ENCODE peak calls at places on chromosomes 11 and 22, in four cellular contexts. One of them, this sample, is unnamed.
A peak's percentile ranks its signal among the peaks of the same experiment; 100 is the strongest.

GRCh38 chr11:119108151-119108856 is 1.2 kb downstream of the C2CD2L start:
- DNase-seq in tibial nerve: no peak
- DNase-seq in erythroblast: peak; percentile 46
- DNase-seq in heart left ventricle: no peak
- DNase-seq in this sample: peak; percentile 43

GRCh38 chr11:58055806-58056401 is 25.2 kb downstream of the OR6Q1 start:
- DNase-seq in tibial nerve: no peak
- DNase-seq in erythroblast: no peak
- DNase-seq in heart left ventricle: no peak
- DNase-seq in this sample: no peak

GRCh38 chr22:20032407-20032991 is 11.6 kb downstream of the TANGO2 start:
- DNase-seq in tibial nerve: no peak
- DNase-seq in erythroblast: no peak
- DNase-seq in heart left ventricle: no peak
- DNase-seq in this sample: peak; percentile 61

GRCh38 chr11:90321018-90321417 is 98.2 kb upstream of the CHORDC1 start:
- DNase-seq in tibial nerve: no peak
- DNase-seq in erythroblast: no peak
- DNase-seq in heart left ventricle: no peak
- DNase-seq in this sample: no peak

GRCh38 chr22:23233084-23233501 is 52.8 kb downstream of the BCR start:
- DNase-seq in tibial nerve: no peak
- DNase-seq in erythroblast: no peak
- DNase-seq in heart left ventricle: peak; percentile 43
- DNase-seq in this sample: no peak

GRCh38 chr11:67066333-67066709 is 9.7 kb downstream of the RHOD start:
- DNase-seq in tibial nerve: no peak
- DNase-seq in erythroblast: no peak
- DNase-seq in heart left ventricle: no peak
- DNase-seq in this sample: no peak

GRCh38 chr11:82003671-82004148 is 730.0 kb downstream of the FAM181B start:
- DNase-seq in tibial nerve: no peak
- DNase-seq in erythroblast: no peak
- DNase-seq in heart left ventricle: no peak
- DNase-seq in this sample: no peak

GRCh38 chr11:119567667-119568582 is 145.0 kb upstream of the THY1 start:
- DNase-seq in tibial nerve: no peak
- DNase-seq in erythroblast: no peak
- DNase-seq in heart left ventricle: no peak
- DNase-seq in this sample: peak; percentile 53

GRCh38 chr11:21545701-21546100 is 647.2 kb upstream of the ANO5 start:
- DNase-seq in tibial nerve: no peak
- DNase-seq in erythroblast: no peak
- DNase-seq in heart left ventricle: no peak
- DNase-seq in this sample: no peak

GRCh38 chr11:101436511-101437142 is 147.2 kb downstream of the TRPC6 start:
- DNase-seq in tibial nerve: no peak
- DNase-seq in erythroblast: peak; percentile 17
- DNase-seq in heart left ventricle: no peak
- DNase-seq in this sample: peak; percentile 44

GRCh38 chr22:35409783-35410662 is 10.1 kb downstream of the MCM5 start:
- DNase-seq in tibial nerve: no peak
- DNase-seq in erythroblast: no peak
- DNase-seq in heart left ventricle: peak; percentile 45
- DNase-seq in this sample: no peak

GRCh38 chr11:104402812-104403521 is 239.0 kb upstream of the PDGFD start:
- DNase-seq in tibial nerve: no peak
- DNase-seq in erythroblast: no peak
- DNase-seq in heart left ventricle: no peak
- DNase-seq in this sample: no peak

GRCh38 chr22:42214625-42215415 is 55.6 kb downstream of the TCF20 start:
- DNase-seq in tibial nerve: no peak
- DNase-seq in erythroblast: no peak
- DNase-seq in heart left ventricle: peak; percentile 49
- DNase-seq in this sample: no peak

GRCh38 chr11:118295199-118295598 is 9.3 kb upstream of the CD3E start:
- DNase-seq in tibial nerve: no peak
- DNase-seq in erythroblast: no peak
- DNase-seq in heart left ventricle: no peak
- DNase-seq in this sample: no peak

GRCh38 chr11:11724994-11725393 is 103.2 kb upstream of the GALNT18 start:
- DNase-seq in tibial nerve: no peak
- DNase-seq in erythroblast: no peak
- DNase-seq in heart left ventricle: no peak
- DNase-seq in this sample: no peak

GRCh38 chr22:39920134-39920743 is 19.4 kb downstream of the GRAP2 start:
- DNase-seq in tibial nerve: no peak
- DNase-seq in erythroblast: peak; percentile 94
- DNase-seq in heart left ventricle: no peak
- DNase-seq in this sample: no peak

GRCh38 chr11:84608788-84609309 is 1018.3 kb downstream of the DLG2 start:
- DNase-seq in tibial nerve: no peak
- DNase-seq in erythroblast: no peak
- DNase-seq in heart left ventricle: no peak
- DNase-seq in this sample: no peak

GRCh38 chr11:57458060-57458409 is 2.3 kb upstream of the RTN4RL2 start:
- DNase-seq in tibial nerve: no peak
- DNase-seq in erythroblast: no peak
- DNase-seq in heart left ventricle: peak; percentile 25
- DNase-seq in this sample: peak; percentile 45

GRCh38 chr22:24485608-24486007 is 9.5 kb upstream of the UPB1 start:
- DNase-seq in tibial nerve: no peak
- DNase-seq in erythroblast: no peak
- DNase-seq in heart left ventricle: no peak
- DNase-seq in this sample: no peak

GRCh38 chr11:46612326-46612725 is 4.7 kb downstream of the HARBI1 start:
- DNase-seq in tibial nerve: no peak
- DNase-seq in erythroblast: no peak
- DNase-seq in heart left ventricle: no peak
- DNase-seq in this sample: no peak

GRCh38 chr22:45329536-45329936 is 19.8 kb downstream of the FAM118A start:
- DNase-seq in tibial nerve: no peak
- DNase-seq in erythroblast: no peak
- DNase-seq in heart left ventricle: peak; percentile 82
- DNase-seq in this sample: no peak

GRCh38 chr22:48704335-48704734 is 1123.3 kb downstream of the BRD1 start:
- DNase-seq in tibial nerve: no peak
- DNase-seq in erythroblast: no peak
- DNase-seq in heart left ventricle: no peak
- DNase-seq in this sample: no peak

GRCh38 chr11:126857860-126858808 is 142.4 kb downstream of the KIRREL3 start:
- DNase-seq in tibial nerve: no peak
- DNase-seq in erythroblast: no peak
- DNase-seq in heart left ventricle: no peak
- DNase-seq in this sample: no peak

GRCh38 chr11:117292616-117293015 is 1.5 kb downstream of the BACE1-AS start:
- DNase-seq in tibial nerve: no peak
- DNase-seq in erythroblast: no peak
- DNase-seq in heart left ventricle: no peak
- DNase-seq in this sample: no peak

GRCh38 chr22:43828711-43829447 is 16.8 kb upstream of the EFCAB6 start:
- DNase-seq in tibial nerve: peak; percentile 65
- DNase-seq in erythroblast: no peak
- DNase-seq in heart left ventricle: peak; percentile 79
- DNase-seq in this sample: no peak

GRCh38 chr11:43845816-43846215 is 34.8 kb upstream of the ALKBH3 start:
- DNase-seq in tibial nerve: no peak
- DNase-seq in erythroblast: no peak
- DNase-seq in heart left ventricle: no peak
- DNase-seq in this sample: no peak

GRCh38 chr11:68212421-68213134 is 518 bp downstream of the KMT5B start:
- DNase-seq in tibial nerve: peak; percentile 39
- DNase-seq in erythroblast: peak; percentile 90
- DNase-seq in heart left ventricle: peak; percentile 75
- DNase-seq in this sample: peak; percentile 70
- TF ChIP-seq POLR2A in tibial nerve: peak; percentile 36
- TF ChIP-seq POLR2A in erythroblast: peak; percentile 39
- TF ChIP-seq POLR2A in heart left ventricle: no peak
- TF ChIP-seq POLR2A in this sample: peak; percentile 46

GRCh38 chr22:30421695-30422480 is 3.7 kb upstream of the MTFP1 start:
- DNase-seq in tibial nerve: no peak
- DNase-seq in erythroblast: peak; percentile 95
- DNase-seq in heart left ventricle: no peak
- DNase-seq in this sample: no peak
- TF ChIP-seq POLR2A in tibial nerve: no peak
- TF ChIP-seq POLR2A in erythroblast: peak; percentile 98
- TF ChIP-seq POLR2A in heart left ventricle: no peak
- TF ChIP-seq POLR2A in this sample: no peak

DNA sequence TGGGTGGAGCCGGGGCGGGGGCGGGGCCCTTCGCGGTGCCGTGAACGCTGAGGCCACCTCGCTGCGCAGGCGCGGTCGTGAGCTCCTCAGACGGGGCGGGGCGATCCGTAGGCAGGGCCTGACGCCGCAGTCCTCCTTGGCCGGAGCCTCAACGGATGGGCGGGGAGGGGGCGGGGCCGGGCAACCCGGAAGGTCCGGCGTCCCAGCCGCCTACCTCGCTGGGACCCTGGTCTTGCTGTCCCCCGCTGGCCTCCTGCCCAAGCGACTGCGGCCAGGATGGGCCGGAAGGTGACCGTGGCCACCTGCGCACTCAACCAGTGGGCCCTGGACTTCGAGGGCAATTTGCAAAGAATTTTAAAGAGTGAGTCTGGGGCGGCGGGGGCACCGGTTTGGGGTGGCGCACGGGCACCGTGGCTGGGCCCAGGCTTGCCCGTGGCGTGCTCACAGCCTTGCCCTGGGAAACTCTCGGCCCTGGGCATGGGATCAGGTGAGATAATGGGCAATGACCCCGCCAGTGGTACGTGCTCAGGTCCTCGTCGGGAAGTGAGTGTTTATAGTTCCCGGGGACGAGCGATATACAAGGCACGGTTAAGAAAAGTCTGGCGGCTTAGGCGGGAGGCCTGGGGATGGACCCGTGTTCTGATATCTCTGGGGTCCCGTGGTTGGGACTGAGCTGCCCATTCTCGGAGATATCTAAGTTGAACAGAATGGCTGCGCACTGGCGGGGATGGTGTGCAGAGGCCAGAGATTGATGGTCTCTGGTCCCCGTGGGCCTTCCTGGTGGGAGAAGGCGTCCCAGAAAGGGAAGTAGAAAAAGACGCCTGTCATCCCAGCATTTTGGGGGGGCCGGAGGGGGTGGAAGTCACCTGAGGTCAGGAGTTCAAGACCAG is at the start of gene NADSYN1:
- DNase-seq in tibial nerve: peak; percentile 94
- DNase-seq in erythroblast: peak; percentile 97
- DNase-seq in heart left ventricle: peak; percentile 99
- DNase-seq in this sample: peak; percentile 98
- TF ChIP-seq POLR2A in tibial nerve: no peak
- TF ChIP-seq POLR2A in erythroblast: peak; percentile 68
- TF ChIP-seq POLR2A in heart left ventricle: no peak
- TF ChIP-seq POLR2A in this sample: peak; percentile 42

DNA sequence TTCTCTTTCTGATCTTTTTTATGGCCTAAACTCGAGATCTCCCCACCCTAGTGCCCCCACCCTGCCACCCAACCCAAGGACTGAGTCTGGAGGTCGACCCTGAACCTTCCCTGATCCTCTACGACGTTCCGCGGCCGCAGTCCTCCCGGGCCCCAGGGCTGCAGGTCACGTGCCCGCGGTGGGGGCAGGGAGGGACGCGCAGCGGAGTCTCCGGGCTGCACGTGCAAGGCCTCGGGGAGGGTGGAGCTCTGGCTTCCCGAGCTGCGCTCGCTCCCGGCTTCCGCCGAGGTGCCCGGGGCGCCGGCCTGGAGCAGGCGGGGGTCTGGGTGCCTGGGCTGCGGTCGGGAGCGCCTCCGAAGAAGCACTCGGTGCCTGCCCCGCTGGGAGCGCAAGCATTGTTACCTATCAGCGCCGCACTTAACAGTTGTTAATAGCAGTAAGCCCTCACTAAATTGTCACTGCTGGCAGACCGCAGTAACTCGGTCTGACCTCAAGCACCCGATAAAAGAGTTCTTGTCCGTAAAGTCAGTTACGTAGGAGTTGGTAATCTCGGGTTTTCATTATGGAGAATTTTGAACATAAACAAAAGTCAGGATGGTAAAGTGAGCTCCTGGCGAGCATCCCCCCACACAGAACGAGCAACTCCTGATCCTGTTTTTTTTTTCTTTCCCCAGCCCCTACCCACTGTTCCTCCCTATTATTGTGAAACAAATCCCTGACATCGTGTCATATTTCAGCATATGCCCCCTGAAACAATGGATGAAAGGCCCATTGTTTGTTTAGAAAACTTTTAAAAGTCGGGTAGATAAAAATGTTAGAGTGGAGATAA is 69.7 kb upstream of the EP300 start:
- DNase-seq in tibial nerve: peak; percentile 89
- DNase-seq in erythroblast: peak; percentile 85
- DNase-seq in heart left ventricle: peak; percentile 93
- DNase-seq in this sample: peak; percentile 96
- TF ChIP-seq POLR2A in tibial nerve: peak; percentile 76
- TF ChIP-seq POLR2A in erythroblast: peak; percentile 50
- TF ChIP-seq POLR2A in heart left ventricle: no peak
- TF ChIP-seq POLR2A in this sample: peak; percentile 85

DNA sequence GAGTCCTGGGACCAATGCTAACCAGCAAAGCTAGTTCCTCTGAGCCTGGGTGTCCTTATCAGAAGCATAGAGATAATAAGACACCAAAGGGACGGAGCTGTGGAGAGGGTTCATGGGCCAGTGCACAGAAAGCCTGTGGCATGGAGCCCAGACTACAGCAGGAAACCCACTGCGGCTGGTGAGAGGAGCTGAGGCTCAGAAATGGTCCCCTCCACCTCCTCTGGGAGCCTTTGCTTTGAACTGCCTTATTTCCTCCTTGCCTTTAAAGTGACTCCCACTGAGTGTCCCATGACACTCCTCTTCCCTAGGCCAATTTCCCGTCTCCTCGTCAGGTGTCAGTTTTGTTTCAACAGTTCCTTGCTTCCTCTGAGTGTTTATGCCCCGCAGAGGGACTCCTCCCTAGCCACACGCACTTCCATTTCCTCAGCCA is 9.4 kb downstream of the SLCO2B1 start:
- DNase-seq in tibial nerve: no peak
- DNase-seq in erythroblast: no peak
- DNase-seq in heart left ventricle: peak; percentile 57
- DNase-seq in this sample: peak; percentile 69
- TF ChIP-seq POLR2A in tibial nerve: no peak
- TF ChIP-seq POLR2A in erythroblast: no peak
- TF ChIP-seq POLR2A in heart left ventricle: no peak
- TF ChIP-seq POLR2A in this sample: no peak

GRCh38 chr22:37231406-37232139 is 12.5 kb downstream of the RAC2 start:
- DNase-seq in tibial nerve: no peak
- DNase-seq in erythroblast: no peak
- DNase-seq in heart left ventricle: no peak
- DNase-seq in this sample: no peak
- TF ChIP-seq POLR2A in tibial nerve: no peak
- TF ChIP-seq POLR2A in erythroblast: no peak
- TF ChIP-seq POLR2A in heart left ventricle: no peak
- TF ChIP-seq POLR2A in this sample: no peak